ENCODE peak calls at places on chromosomes 1 and 21, in seven cellular contexts. One of them, this sample, is unnamed.

GRCh38 chr1:178659789-178660208 is 65.2 kb upstream of the RALGPS2 start:
- DNase-seq in C1 segment of cervical spinal cord: no peak
- DNase-seq in GM04503: no peak
- DNase-seq in esophagus squamous epithelium: no peak
- DNase-seq in stimulated activated naive CD4-positive, alpha-beta T cell: no peak
- DNase-seq in T-helper 22 cell: no peak
- DNase-seq in Daoy: no peak
- DNase-seq in this sample: no peak

GRCh38 chr1:89088597-89088996 is 23.6 kb upstream of the GBP1 start:
- DNase-seq in T-helper 22 cell: no peak
- DNase-seq in stimulated activated naive CD4-positive, alpha-beta T cell: no peak
- DNase-seq in Daoy: no peak
- DNase-seq in GM04503: no peak
- DNase-seq in esophagus squamous epithelium: no peak
- DNase-seq in C1 segment of cervical spinal cord: no peak
- DNase-seq in this sample: no peak

GRCh38 chr1:228059536-228060457 is 22.7 kb upstream of the ARF1 start:
- DNase-seq in stimulated activated naive CD4-positive, alpha-beta T cell: no peak
- DNase-seq in C1 segment of cervical spinal cord: no peak
- DNase-seq in GM04503: no peak
- DNase-seq in esophagus squamous epithelium: no peak
- DNase-seq in T-helper 22 cell: peak
- DNase-seq in Daoy: peak
- DNase-seq in this sample: peak

GRCh38 chr1:52098139-52098871 is 42.2 kb downstream of the BTF3L4 start:
- DNase-seq in esophagus squamous epithelium: no peak
- DNase-seq in GM04503: no peak
- DNase-seq in Daoy: no peak
- DNase-seq in stimulated activated naive CD4-positive, alpha-beta T cell: no peak
- DNase-seq in C1 segment of cervical spinal cord: no peak
- DNase-seq in T-helper 22 cell: no peak
- DNase-seq in this sample: no peak

GRCh38 chr1:243471026-243471685 is 215.3 kb downstream of the SDCCAG8 start:
- DNase-seq in Daoy: no peak
- DNase-seq in T-helper 22 cell: no peak
- DNase-seq in esophagus squamous epithelium: no peak
- DNase-seq in GM04503: no peak
- DNase-seq in stimulated activated naive CD4-positive, alpha-beta T cell: no peak
- DNase-seq in C1 segment of cervical spinal cord: no peak
- DNase-seq in this sample: no peak

GRCh38 chr21:32858628-32859027 is 87.1 kb upstream of the PAXBP1 start:
- DNase-seq in C1 segment of cervical spinal cord: no peak
- DNase-seq in Daoy: no peak
- DNase-seq in GM04503: no peak
- DNase-seq in T-helper 22 cell: no peak
- DNase-seq in esophagus squamous epithelium: no peak
- DNase-seq in stimulated activated naive CD4-positive, alpha-beta T cell: no peak
- DNase-seq in this sample: no peak

GRCh38 chr1:214685906-214686305 is 82.9 kb downstream of the CENPF start:
- DNase-seq in esophagus squamous epithelium: no peak
- DNase-seq in GM04503: no peak
- DNase-seq in T-helper 22 cell: no peak
- DNase-seq in Daoy: no peak
- DNase-seq in C1 segment of cervical spinal cord: no peak
- DNase-seq in stimulated activated naive CD4-positive, alpha-beta T cell: no peak
- DNase-seq in this sample: no peak

GRCh38 chr1:75615664-75616435 is 4.9 kb upstream of the SLC44A5 start:
- DNase-seq in Daoy: peak
- DNase-seq in C1 segment of cervical spinal cord: peak
- DNase-seq in GM04503: no peak
- DNase-seq in esophagus squamous epithelium: no peak
- DNase-seq in stimulated activated naive CD4-positive, alpha-beta T cell: peak
- DNase-seq in T-helper 22 cell: no peak
- DNase-seq in this sample: no peak

GRCh38 chr1:228105269-228105995 is 2.3 kb upstream of the C1orf35 start:
- DNase-seq in T-helper 22 cell: no peak
- DNase-seq in stimulated activated naive CD4-positive, alpha-beta T cell: no peak
- DNase-seq in C1 segment of cervical spinal cord: no peak
- DNase-seq in esophagus squamous epithelium: no peak
- DNase-seq in GM04503: no peak
- DNase-seq in Daoy: no peak
- DNase-seq in this sample: no peak

GRCh38 chr1:23403038-23403336 is 21.6 kb downstream of the TCEA3 start:
- DNase-seq in C1 segment of cervical spinal cord: no peak
- DNase-seq in GM04503: no peak
- DNase-seq in Daoy: peak
- DNase-seq in stimulated activated naive CD4-positive, alpha-beta T cell: no peak
- DNase-seq in esophagus squamous epithelium: no peak
- DNase-seq in T-helper 22 cell: no peak
- DNase-seq in this sample: no peak

GRCh38 chr1:99374109-99374508 is 109.8 kb downstream of the PLPPR4 start:
- DNase-seq in GM04503: no peak
- DNase-seq in C1 segment of cervical spinal cord: no peak
- DNase-seq in T-helper 22 cell: no peak
- DNase-seq in stimulated activated naive CD4-positive, alpha-beta T cell: no peak
- DNase-seq in Daoy: no peak
- DNase-seq in esophagus squamous epithelium: no peak
- DNase-seq in this sample: no peak

GRCh38 chr1:56986397-56986796 is 20.6 kb upstream of the C8B start:
- DNase-seq in C1 segment of cervical spinal cord: no peak
- DNase-seq in Daoy: no peak
- DNase-seq in GM04503: no peak
- DNase-seq in esophagus squamous epithelium: no peak
- DNase-seq in stimulated activated naive CD4-positive, alpha-beta T cell: no peak
- DNase-seq in T-helper 22 cell: no peak
- DNase-seq in this sample: no peak

GRCh38 chr1:8422439-8423133 is 104.7 kb downstream of the SLC45A1 start:
- DNase-seq in C1 segment of cervical spinal cord: no peak
- DNase-seq in GM04503: no peak
- DNase-seq in T-helper 22 cell: no peak
- DNase-seq in esophagus squamous epithelium: no peak
- DNase-seq in Daoy: peak
- DNase-seq in stimulated activated naive CD4-positive, alpha-beta T cell: peak
- DNase-seq in this sample: no peak

GRCh38 chr1:26360051-26360806 is 6.3 kb upstream of the CRYBG2 start:
- DNase-seq in stimulated activated naive CD4-positive, alpha-beta T cell: no peak
- DNase-seq in GM04503: no peak
- DNase-seq in T-helper 22 cell: peak
- DNase-seq in Daoy: peak
- DNase-seq in C1 segment of cervical spinal cord: no peak
- DNase-seq in esophagus squamous epithelium: no peak
- DNase-seq in this sample: peak

GRCh38 chr1:154411525-154411924 is 6.4 kb downstream of the IL6R start:
- DNase-seq in stimulated activated naive CD4-positive, alpha-beta T cell: no peak
- DNase-seq in T-helper 22 cell: no peak
- DNase-seq in GM04503: no peak
- DNase-seq in esophagus squamous epithelium: no peak
- DNase-seq in C1 segment of cervical spinal cord: no peak
- DNase-seq in Daoy: no peak
- DNase-seq in this sample: no peak

GRCh38 chr1:26553942-26554682 is 24.6 kb downstream of the RPS6KA1 start:
- DNase-seq in Daoy: no peak
- DNase-seq in esophagus squamous epithelium: no peak
- DNase-seq in GM04503: no peak
- DNase-seq in C1 segment of cervical spinal cord: no peak
- DNase-seq in T-helper 22 cell: no peak
- DNase-seq in stimulated activated naive CD4-positive, alpha-beta T cell: no peak
- DNase-seq in this sample: no peak

GRCh38 chr1:187313115-187313514 is 484.4 kb downstream of the PLA2G4A start:
- DNase-seq in stimulated activated naive CD4-positive, alpha-beta T cell: no peak
- DNase-seq in C1 segment of cervical spinal cord: no peak
- DNase-seq in T-helper 22 cell: no peak
- DNase-seq in esophagus squamous epithelium: no peak
- DNase-seq in Daoy: no peak
- DNase-seq in GM04503: no peak
- DNase-seq in this sample: no peak

GRCh38 chr1:161890574-161890973 is 124.5 kb downstream of the ATF6 start:
- DNase-seq in Daoy: no peak
- DNase-seq in stimulated activated naive CD4-positive, alpha-beta T cell: no peak
- DNase-seq in GM04503: no peak
- DNase-seq in C1 segment of cervical spinal cord: no peak
- DNase-seq in esophagus squamous epithelium: no peak
- DNase-seq in T-helper 22 cell: no peak
- DNase-seq in this sample: no peak

GRCh38 chr1:207963429-207964194 is 52.7 kb upstream of the CD34 start:
- DNase-seq in T-helper 22 cell: peak
- DNase-seq in C1 segment of cervical spinal cord: peak
- DNase-seq in stimulated activated naive CD4-positive, alpha-beta T cell: peak
- DNase-seq in GM04503: no peak
- DNase-seq in Daoy: peak
- DNase-seq in esophagus squamous epithelium: peak
- DNase-seq in this sample: peak

GRCh38 chr1:204307334-204307883 is 52.3 kb downstream of the PLEKHA6 start:
- DNase-seq in T-helper 22 cell: no peak
- DNase-seq in Daoy: no peak
- DNase-seq in GM04503: no peak
- DNase-seq in C1 segment of cervical spinal cord: no peak
- DNase-seq in stimulated activated naive CD4-positive, alpha-beta T cell: no peak
- DNase-seq in esophagus squamous epithelium: no peak
- DNase-seq in this sample: no peak

GRCh38 chr1:174912243-174912642 is 87.5 kb upstream of the CACYBP start:
- DNase-seq in C1 segment of cervical spinal cord: no peak
- DNase-seq in esophagus squamous epithelium: no peak
- DNase-seq in stimulated activated naive CD4-positive, alpha-beta T cell: no peak
- DNase-seq in T-helper 22 cell: no peak
- DNase-seq in Daoy: no peak
- DNase-seq in GM04503: no peak
- DNase-seq in this sample: no peak

GRCh38 chr1:239386453-239387303 is at the start of gene CHRM3:
- DNase-seq in T-helper 22 cell: no peak
- DNase-seq in stimulated activated naive CD4-positive, alpha-beta T cell: no peak
- DNase-seq in GM04503: no peak
- DNase-seq in Daoy: peak
- DNase-seq in C1 segment of cervical spinal cord: no peak
- DNase-seq in esophagus squamous epithelium: no peak
- DNase-seq in this sample: no peak

GRCh38 chr1:109632671-109633346 is 13.2 kb downstream of the AMPD2 start:
- DNase-seq in stimulated activated naive CD4-positive, alpha-beta T cell: no peak
- DNase-seq in C1 segment of cervical spinal cord: no peak
- DNase-seq in esophagus squamous epithelium: no peak
- DNase-seq in Daoy: no peak
- DNase-seq in GM04503: no peak
- DNase-seq in T-helper 22 cell: no peak
- DNase-seq in this sample: no peak

GRCh38 chr1:38166461-38166860 is 119.9 kb upstream of the POU3F1 start:
- DNase-seq in esophagus squamous epithelium: no peak
- DNase-seq in T-helper 22 cell: no peak
- DNase-seq in Daoy: no peak
- DNase-seq in GM04503: no peak
- DNase-seq in C1 segment of cervical spinal cord: no peak
- DNase-seq in stimulated activated naive CD4-positive, alpha-beta T cell: no peak
- DNase-seq in this sample: no peak

GRCh38 chr1:181044449-181044966 is 10.7 kb downstream of the MR1 start:
- DNase-seq in T-helper 22 cell: no peak
- DNase-seq in stimulated activated naive CD4-positive, alpha-beta T cell: no peak
- DNase-seq in GM04503: no peak
- DNase-seq in esophagus squamous epithelium: no peak
- DNase-seq in Daoy: peak
- DNase-seq in C1 segment of cervical spinal cord: no peak
- DNase-seq in this sample: no peak